ENCODE peak calls at places on chromosomes 13 and 19, in five cellular contexts. T, E, F, U and L are unnamed samples.

GRCh38 chr13:99577934-99578917 is 77.0 kb downstream of the TM9SF2 start:
- DNase-seq in T (no peak), E (no peak), F (peak), U (no peak), L (no peak)

GRCh38 chr19:57321164-57321563 is 892 bp downstream of the ZNF543 start:
- DNase-seq in T (no peak), E (no peak), F (no peak), U (no peak), L (no peak)

GRCh38 chr13:79194727-79195126 is 211.3 kb downstream of the RBM26 start:
- DNase-seq in T (no peak), E (no peak), F (no peak), U (no peak), L (no peak)

GRCh38 chr13:74922963-74923362 is 559.0 kb downstream of the TBC1D4 start:
- DNase-seq in T (no peak), E (no peak), F (no peak), U (no peak), L (no peak)

GRCh38 chr13:26619321-26619720 is 61.8 kb downstream of the WASF3 start:
- DNase-seq in T (no peak), E (peak), F (peak), U (no peak), L (no peak)

GRCh38 chr13:53562419-53562818 is 533.8 kb downstream of the OLFM4 start:
- DNase-seq in T (no peak), E (no peak), F (no peak), U (no peak), L (no peak)

GRCh38 chr13:50348402-50348801 is 333.2 kb downstream of the KCNRG start:
- DNase-seq in T (no peak), E (no peak), F (no peak), U (no peak), L (no peak)

GRCh38 chr13:80037505-80037888 is 303.4 kb downstream of the SPRY2 start:
- DNase-seq in T (no peak), E (peak), F (peak), U (no peak), L (no peak)

GRCh38 chr19:27796540-27796939 is 1416.4 kb downstream of the UQCRFS1 start:
- DNase-seq in T (no peak), E (no peak), F (no peak), U (no peak), L (no peak)

GRCh38 chr13:38888309-38888708 is 102.3 kb downstream of the STOML3 start:
- DNase-seq in T (peak), E (peak), F (peak), U (no peak), L (no peak)

GRCh38 chr19:51547397-51548212 is 16.1 kb upstream of the SIGLEC6 start:
- DNase-seq in T (no peak), E (no peak), F (peak), U (no peak), L (peak)

GRCh38 chr13:26503826-26504594 is 53.5 kb upstream of the WASF3 start:
- DNase-seq in T (no peak), E (no peak), F (no peak), U (no peak), L (no peak)

GRCh38 chr19:1183543-1184172 is 9.6 kb upstream of the SBNO2 start:
- DNase-seq in T (no peak), E (no peak), F (no peak), U (no peak), L (no peak)

GRCh38 chr13:93316848-93317247 is 90.2 kb downstream of the GPC6 start:
- DNase-seq in T (no peak), E (no peak), F (no peak), U (no peak), L (no peak)

GRCh38 chr13:38213307-38213706 is 136.3 kb upstream of the UFM1 start:
- DNase-seq in T (no peak), E (no peak), F (peak), U (no peak), L (no peak)

DNA sequence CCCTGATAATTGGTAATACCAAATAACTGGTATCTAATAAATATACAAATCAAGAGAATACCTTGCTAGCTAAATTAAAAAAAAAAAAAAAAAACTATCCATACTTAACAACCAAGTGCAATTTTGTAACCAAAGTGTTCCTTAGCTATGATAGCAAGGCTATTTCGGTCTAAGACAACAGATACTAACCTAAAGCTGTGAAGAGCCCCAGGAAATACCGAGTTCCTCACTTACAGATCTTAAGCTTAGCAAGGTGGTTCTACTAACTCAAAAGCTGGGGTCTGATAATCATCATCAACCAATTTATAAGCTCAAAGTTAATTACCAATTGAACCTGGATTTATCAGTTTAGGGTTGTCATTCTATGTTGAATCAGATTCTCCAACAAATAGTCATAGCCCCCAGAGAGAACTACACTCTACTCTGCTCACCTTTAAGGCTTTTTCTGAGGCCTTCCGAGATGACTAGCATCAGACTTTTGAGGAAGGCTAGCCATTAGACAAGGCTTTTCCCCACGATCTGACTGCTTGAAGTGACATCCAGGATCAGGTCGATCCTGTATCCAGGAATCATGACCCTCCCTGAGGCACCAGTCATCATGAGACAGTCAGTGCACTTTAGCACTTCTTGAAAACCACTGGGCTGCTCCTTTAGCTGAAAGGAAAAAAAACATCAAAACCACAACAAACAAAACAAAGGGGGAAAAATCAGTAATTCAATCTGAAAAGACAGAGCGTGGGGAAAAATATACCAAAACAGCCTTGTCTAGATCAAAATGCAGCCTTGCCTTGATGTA is 32.0 kb downstream of the INTS6 start:
- DNase-seq in T (no peak), E (no peak), F (no peak), U (no peak), L (peak)
- H3K4me3 ChIP-seq in T (no peak), E (no peak), F (no peak), U (no peak), L (no peak)

DNA sequence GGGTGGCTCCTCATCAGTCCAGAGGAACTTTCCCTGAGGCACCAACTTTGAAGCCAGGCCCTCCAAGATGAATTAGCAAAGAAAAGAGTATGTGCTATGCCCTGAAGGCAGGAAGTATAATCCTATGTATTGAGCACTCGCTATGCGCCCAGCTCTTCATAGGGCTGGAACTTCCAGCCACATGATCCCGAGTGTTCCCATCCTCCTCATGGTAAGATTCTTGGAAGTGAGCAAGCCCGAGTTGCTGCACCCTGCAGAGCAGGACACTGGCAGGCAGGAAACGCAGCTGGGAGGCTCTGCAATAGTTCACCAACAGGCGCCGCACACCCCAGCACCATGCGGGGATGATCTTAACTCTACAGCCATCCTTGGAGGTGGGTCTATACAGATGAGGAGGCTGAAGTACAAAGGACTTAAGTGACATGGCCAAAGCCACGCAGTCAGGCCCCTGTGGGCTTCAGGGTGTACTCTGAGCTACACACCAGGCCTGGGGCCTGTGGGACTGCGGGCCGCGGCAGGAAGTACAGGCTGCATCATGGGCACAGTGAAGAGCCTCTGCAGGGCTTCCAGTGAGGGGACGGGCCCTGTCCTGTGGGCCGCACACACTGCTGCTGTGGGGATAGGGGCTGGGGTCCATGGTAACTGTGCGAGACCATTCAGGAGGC is 25.1 kb downstream of the C19orf47 start:
- DNase-seq in T (no peak), E (no peak), F (peak), U (no peak), L (no peak)
- H3K4me3 ChIP-seq in T (no peak), E (no peak), F (no peak), U (no peak), L (no peak)

GRCh38 chr13:48476215-48476614 is 56.7 kb downstream of the RCBTB2 start:
- DNase-seq in T (no peak), E (no peak), F (no peak), U (no peak), L (no peak)

GRCh38 chr13:48477191-48477855 is 55.6 kb downstream of the RCBTB2 start:
- DNase-seq in T (no peak), E (no peak), F (no peak), U (no peak), L (no peak)

GRCh38 chr13:48478401-48478800 is 54.5 kb downstream of the RCBTB2 start:
- DNase-seq in T (no peak), E (peak), F (peak), U (no peak), L (no peak)

GRCh38 chr13:48475230-48475629 is 57.6 kb downstream of the RCBTB2 start:
- DNase-seq in T (no peak), E (no peak), F (no peak), U (no peak), L (no peak)

DNA sequence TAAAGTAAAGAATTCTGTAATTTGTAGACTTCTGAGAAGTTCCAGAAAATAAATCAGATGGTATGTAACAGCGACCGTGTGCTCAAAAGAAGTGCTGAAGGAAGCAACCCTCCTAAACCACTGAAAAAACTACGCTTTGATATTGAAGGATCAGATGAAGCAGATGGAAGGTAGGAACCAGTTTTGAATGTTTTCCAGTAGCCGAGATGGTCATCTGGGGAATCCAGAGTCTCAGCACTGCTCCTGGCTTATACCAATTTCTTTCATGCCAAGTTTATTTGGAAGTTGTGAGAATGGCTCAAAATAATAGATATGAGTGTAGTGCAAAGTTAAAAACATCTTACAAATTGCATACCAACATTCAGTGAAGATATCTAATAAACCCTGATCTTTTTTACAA is 56.2 kb downstream of the RCBTB2 start:
- DNase-seq in T (no peak), E (no peak), F (no peak), U (no peak), L (no peak)
- H3K4me3 ChIP-seq in T (no peak), E (no peak), F (no peak), U (no peak), L (no peak)

GRCh38 chr19:6532244-6532999 is 1.6 kb downstream of the TNFSF9 start:
- DNase-seq in T (no peak), E (no peak), F (no peak), U (no peak), L (no peak)
- H3K4me3 ChIP-seq in T (peak), E (no peak), F (no peak), U (peak), L (no peak)

GRCh38 chr19:38561658-38562057 is 56.1 kb downstream of the MAP4K1 start:
- DNase-seq in T (no peak), E (no peak), F (no peak), U (no peak), L (no peak)

GRCh38 chr19:38557205-38557799 is 60.5 kb downstream of the MAP4K1 start:
- DNase-seq in T (no peak), E (no peak), F (no peak), U (no peak), L (no peak)

GRCh38 chr19:38562096-38562495 is 55.7 kb downstream of the MAP4K1 start:
- DNase-seq in T (no peak), E (no peak), F (no peak), U (no peak), L (no peak)

GRCh38 chr19:38561053-38561606 is 56.6 kb downstream of the MAP4K1 start:
- DNase-seq in T (no peak), E (no peak), F (no peak), U (no peak), L (no peak)

GRCh38 chr19:38559428-38560401 is 58.0 kb downstream of the MAP4K1 start:
- DNase-seq in T (no peak), E (no peak), F (peak), U (no peak), L (no peak)
- H3K4me3 ChIP-seq in T (no peak), E (no peak), F (no peak), U (no peak), L (no peak)

GRCh38 chr19:29760752-29761502 is 45.9 kb upstream of the C19orf12 start:
- DNase-seq in T (no peak), E (no peak), F (no peak), U (no peak), L (no peak)

GRCh38 chr19:29764322-29764721 is 47.5 kb upstream of the CCNE1 start:
- DNase-seq in T (no peak), E (no peak), F (no peak), U (no peak), L (no peak)

GRCh38 chr19:29759359-29759758 is 44.3 kb upstream of the C19orf12 start:
- DNase-seq in T (no peak), E (no peak), F (no peak), U (no peak), L (no peak)

GRCh38 chr19:29758863-29759262 is 43.8 kb upstream of the C19orf12 start:
- DNase-seq in T (no peak), E (no peak), F (no peak), U (no peak), L (no peak)

DNA sequence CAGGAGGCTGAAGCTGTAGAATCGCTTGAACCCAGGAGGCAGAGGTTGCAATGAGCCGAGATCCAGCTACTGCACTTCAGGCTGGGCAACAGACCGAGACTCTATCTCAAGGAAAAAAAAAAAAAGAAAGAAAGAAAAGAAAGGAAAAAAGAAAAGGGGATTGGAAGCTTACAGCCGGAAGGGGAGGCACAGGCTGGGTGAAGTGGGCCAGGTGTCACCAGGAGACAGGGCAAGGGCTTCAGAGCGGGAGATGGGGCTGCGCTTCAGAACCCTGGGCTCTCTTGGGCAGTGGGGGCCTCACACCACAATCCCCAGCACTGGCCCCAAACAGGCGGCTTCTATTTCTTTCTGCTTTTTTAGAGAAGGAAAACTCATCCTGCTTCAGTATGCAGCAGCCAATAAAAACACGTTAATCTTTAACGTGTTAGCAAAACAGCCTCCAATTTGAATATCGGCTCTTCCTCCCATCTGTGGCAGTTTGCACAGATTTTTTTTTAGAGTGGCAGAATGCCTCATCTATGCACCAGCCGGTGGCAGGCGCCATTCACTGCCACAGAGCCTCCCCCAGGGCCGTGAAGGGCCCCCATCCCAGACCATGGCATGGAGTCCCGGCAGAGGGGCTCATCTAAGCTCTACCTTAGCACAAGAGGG is 46.6 kb upstream of the C19orf12 start:
- DNase-seq in T (no peak), E (no peak), F (no peak), U (no peak), L (no peak)
- H3K4me3 ChIP-seq in T (no peak), E (no peak), F (no peak), U (no peak), L (no peak)